ENCODE peak calls at places on chromosomes 13 and 19, in five cellular contexts. One of them, this sample, is unnamed.
A peak's percentile ranks its signal among the peaks of the same experiment; 100 is the strongest.

GRCh38 chr13:57437587-57437986 is 194.0 kb upstream of the PCDH17 start:
- DNase-seq in AG04450: no peak
- DNase-seq in IMR-90: no peak
- DNase-seq in tibial nerve: no peak
- DNase-seq in suprapubic skin: no peak
- DNase-seq in this sample: no peak

GRCh38 chr13:76723551-76724232 is 162.5 kb downstream of the KCTD12 start:
- DNase-seq in AG04450: peak; percentile 54
- DNase-seq in IMR-90: peak; percentile 89
- DNase-seq in tibial nerve: no peak
- DNase-seq in suprapubic skin: no peak
- DNase-seq in this sample: peak; percentile 92

GRCh38 chr19:54464044-54464623 is 556 bp upstream of the LENG9 start:
- DNase-seq in AG04450: no peak
- DNase-seq in IMR-90: peak; percentile 49
- DNase-seq in tibial nerve: peak; percentile 67
- DNase-seq in suprapubic skin: peak; percentile 96
- DNase-seq in this sample: peak; percentile 91

GRCh38 chr19:36719687-36720556 is 32.5 kb downstream of the ZNF567 start:
- DNase-seq in AG04450: no peak
- DNase-seq in IMR-90: no peak
- DNase-seq in tibial nerve: no peak
- DNase-seq in suprapubic skin: no peak
- DNase-seq in this sample: no peak

GRCh38 chr13:84366484-84366883 is 484.2 kb upstream of the SLITRK1 start:
- DNase-seq in AG04450: no peak
- DNase-seq in IMR-90: peak; percentile 7
- DNase-seq in tibial nerve: no peak
- DNase-seq in suprapubic skin: no peak
- DNase-seq in this sample: no peak

GRCh38 chr13:26623125-26623524 is 65.6 kb downstream of the WASF3 start:
- DNase-seq in AG04450: no peak
- DNase-seq in IMR-90: no peak
- DNase-seq in tibial nerve: no peak
- DNase-seq in suprapubic skin: no peak
- DNase-seq in this sample: no peak

GRCh38 chr13:73138276-73138950 is 79.6 kb downstream of the KLF5 start:
- DNase-seq in AG04450: peak; percentile 54
- DNase-seq in IMR-90: peak; percentile 76
- DNase-seq in tibial nerve: peak; percentile 16
- DNase-seq in suprapubic skin: no peak
- DNase-seq in this sample: peak; percentile 45

GRCh38 chr13:27605099-27605498 is 15.2 kb downstream of the LNX2 start:
- DNase-seq in AG04450: no peak
- DNase-seq in IMR-90: no peak
- DNase-seq in tibial nerve: no peak
- DNase-seq in suprapubic skin: no peak
- DNase-seq in this sample: no peak

GRCh38 chr13:97600438-97601080 is 166.6 kb downstream of the RAP2A start:
- DNase-seq in AG04450: peak; percentile 36
- DNase-seq in IMR-90: peak; percentile 80
- DNase-seq in tibial nerve: no peak
- DNase-seq in suprapubic skin: no peak
- DNase-seq in this sample: peak; percentile 72

GRCh38 chr19:41546386-41546789 is 29.6 kb upstream of the CEACAM21 start:
- DNase-seq in AG04450: no peak
- DNase-seq in IMR-90: no peak
- DNase-seq in tibial nerve: no peak
- DNase-seq in suprapubic skin: no peak
- DNase-seq in this sample: no peak

GRCh38 chr19:51654783-51655182 is 8.2 kb upstream of the SIGLEC14 start:
- DNase-seq in AG04450: no peak
- DNase-seq in IMR-90: no peak
- DNase-seq in tibial nerve: no peak
- DNase-seq in suprapubic skin: no peak
- DNase-seq in this sample: no peak

GRCh38 chr13:79451500-79451962 is 29.4 kb upstream of the NDFIP2 start:
- DNase-seq in AG04450: peak; percentile 43
- DNase-seq in IMR-90: peak; percentile 92
- DNase-seq in tibial nerve: no peak
- DNase-seq in suprapubic skin: no peak
- DNase-seq in this sample: peak; percentile 96

GRCh38 chr19:39498262-39499081 is at the start of gene DLL3:
- DNase-seq in AG04450: no peak
- DNase-seq in IMR-90: peak; percentile 7
- DNase-seq in tibial nerve: no peak
- DNase-seq in suprapubic skin: no peak
- DNase-seq in this sample: peak; percentile 7

GRCh38 chr13:49140910-49141611 is 79.1 kb upstream of the MLNR start:
- DNase-seq in AG04450: no peak
- DNase-seq in IMR-90: no peak
- DNase-seq in tibial nerve: no peak
- DNase-seq in suprapubic skin: no peak
- DNase-seq in this sample: no peak

DNA sequence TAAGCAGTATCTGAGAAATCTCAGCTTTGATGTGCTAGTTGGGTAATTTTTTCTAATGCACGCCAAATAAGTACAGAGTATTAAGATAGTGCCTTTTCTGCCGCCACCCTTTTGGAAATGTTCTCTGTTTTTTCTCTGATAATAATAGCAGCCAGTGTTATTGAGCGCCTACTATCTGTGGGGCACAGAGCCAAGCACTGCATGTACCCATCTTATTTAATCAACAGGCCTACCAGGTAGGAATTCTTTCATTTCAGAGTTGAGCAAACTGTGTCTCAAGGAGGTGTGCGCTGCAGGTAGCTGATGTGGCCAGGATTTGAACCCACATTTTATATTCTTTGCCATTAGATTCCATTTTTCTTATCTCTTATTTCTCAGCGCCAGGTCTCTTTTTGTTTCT is 1.4 kb downstream of the EPN1 start:
- DNase-seq in AG04450: no peak
- DNase-seq in IMR-90: peak; percentile 13
- DNase-seq in tibial nerve: no peak
- DNase-seq in suprapubic skin: no peak
- DNase-seq in this sample: no peak
- H3K4me3 ChIP-seq in AG04450: peak overlapping the region; percentile 86
- H3K4me3 ChIP-seq in IMR-90: peak overlapping the region; percentile 4
- H3K4me3 ChIP-seq in tibial nerve: no peak overlapping the region
- H3K4me3 ChIP-seq in suprapubic skin: peak overlapping the region; percentile 91
- H3K4me3 ChIP-seq in this sample: peak overlapping the region; percentile 85

GRCh38 chr13:110715395-110716234 is 2.1 kb downstream of the ING1 start:
- DNase-seq in AG04450: peak; percentile 99
- DNase-seq in IMR-90: peak; percentile 100
- DNase-seq in tibial nerve: peak; percentile 96
- DNase-seq in suprapubic skin: peak; percentile 99
- DNase-seq in this sample: peak; percentile 100
- TF ChIP-seq CTCF in AG04450: peak; percentile 35
- TF ChIP-seq CTCF in IMR-90: no peak
- TF ChIP-seq CTCF in tibial nerve: peak; percentile 28
- TF ChIP-seq CTCF in suprapubic skin: no peak
- TF ChIP-seq CTCF in this sample: peak; percentile 4

GRCh38 chr13:44159633-44160279 is 213.9 kb upstream of the SERP2 start:
- DNase-seq in AG04450: no peak
- DNase-seq in IMR-90: no peak
- DNase-seq in tibial nerve: no peak
- DNase-seq in suprapubic skin: no peak
- DNase-seq in this sample: no peak
- H3K27ac ChIP-seq in AG04450: no peak overlapping the region
- H3K27ac ChIP-seq in IMR-90: no peak overlapping the region
- H3K27ac ChIP-seq in tibial nerve: peak overlapping the region; percentile 73
- H3K27ac ChIP-seq in suprapubic skin: peak overlapping the region; percentile 19
- H3K27ac ChIP-seq in this sample: no peak overlapping the region

GRCh38 chr19:47239610-47240296 is 8.8 kb upstream of the BBC3 start:
- DNase-seq in AG04450: no peak
- DNase-seq in IMR-90: peak; percentile 47
- DNase-seq in tibial nerve: no peak
- DNase-seq in suprapubic skin: no peak
- DNase-seq in this sample: no peak

GRCh38 chr19:47240996-47241918 is 10.3 kb upstream of the BBC3 start:
- DNase-seq in AG04450: no peak
- DNase-seq in IMR-90: peak; percentile 79
- DNase-seq in tibial nerve: no peak
- DNase-seq in suprapubic skin: peak; percentile 85
- DNase-seq in this sample: peak; percentile 68

GRCh38 chr19:47240561-47240960 is 9.6 kb upstream of the BBC3 start:
- DNase-seq in AG04450: no peak
- DNase-seq in IMR-90: no peak
- DNase-seq in tibial nerve: no peak
- DNase-seq in suprapubic skin: no peak
- DNase-seq in this sample: no peak

GRCh38 chr19:47241919-47242644 is 11.1 kb upstream of the BBC3 start:
- DNase-seq in AG04450: no peak
- DNase-seq in IMR-90: no peak
- DNase-seq in tibial nerve: no peak
- DNase-seq in suprapubic skin: no peak
- DNase-seq in this sample: no peak

DNA sequence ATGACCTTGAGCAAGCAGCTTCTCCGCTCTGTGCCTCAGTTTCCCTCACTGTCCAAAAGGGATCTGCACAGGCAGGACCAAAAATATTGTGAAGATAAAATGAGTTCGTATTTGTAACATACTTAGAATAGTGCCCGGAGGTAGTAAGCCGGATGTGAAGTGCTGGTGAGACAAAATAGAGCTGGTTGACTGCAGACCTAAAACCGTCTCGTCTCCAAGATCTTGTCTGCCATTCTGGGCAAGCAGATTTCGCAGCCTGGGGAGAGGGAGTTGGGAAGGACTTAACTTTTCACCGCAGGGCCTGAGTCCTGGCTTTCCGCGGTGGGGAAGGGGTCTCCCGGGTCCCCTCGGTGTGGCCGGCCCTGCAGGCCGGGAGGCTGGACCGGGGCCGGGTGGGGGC is 8.2 kb upstream of the BBC3 start:
- DNase-seq in AG04450: no peak
- DNase-seq in IMR-90: no peak
- DNase-seq in tibial nerve: no peak
- DNase-seq in suprapubic skin: no peak
- DNase-seq in this sample: no peak
- H3K4me3 ChIP-seq in AG04450: peak overlapping the region; percentile 53
- H3K4me3 ChIP-seq in IMR-90: peak overlapping the region; percentile 37
- H3K4me3 ChIP-seq in tibial nerve: peak overlapping the region; percentile 20
- H3K4me3 ChIP-seq in suprapubic skin: peak overlapping the region; percentile 41
- H3K4me3 ChIP-seq in this sample: peak overlapping the region; percentile 33

GRCh38 chr19:44613295-44614168 is at the start of gene IGSF23:
- DNase-seq in AG04450: no peak
- DNase-seq in IMR-90: no peak
- DNase-seq in tibial nerve: no peak
- DNase-seq in suprapubic skin: no peak
- DNase-seq in this sample: no peak

GRCh38 chr19:44617481-44617880 is 4.1 kb downstream of the IGSF23 start:
- DNase-seq in AG04450: no peak
- DNase-seq in IMR-90: no peak
- DNase-seq in tibial nerve: no peak
- DNase-seq in suprapubic skin: no peak
- DNase-seq in this sample: no peak

GRCh38 chr19:44615529-44616247 is 2.3 kb downstream of the IGSF23 start:
- DNase-seq in AG04450: no peak
- DNase-seq in IMR-90: no peak
- DNase-seq in tibial nerve: no peak
- DNase-seq in suprapubic skin: no peak
- DNase-seq in this sample: no peak

GRCh38 chr19:44611812-44612295 is 1.5 kb upstream of the IGSF23 start:
- DNase-seq in AG04450: no peak
- DNase-seq in IMR-90: no peak
- DNase-seq in tibial nerve: no peak
- DNase-seq in suprapubic skin: no peak
- DNase-seq in this sample: no peak

DNA sequence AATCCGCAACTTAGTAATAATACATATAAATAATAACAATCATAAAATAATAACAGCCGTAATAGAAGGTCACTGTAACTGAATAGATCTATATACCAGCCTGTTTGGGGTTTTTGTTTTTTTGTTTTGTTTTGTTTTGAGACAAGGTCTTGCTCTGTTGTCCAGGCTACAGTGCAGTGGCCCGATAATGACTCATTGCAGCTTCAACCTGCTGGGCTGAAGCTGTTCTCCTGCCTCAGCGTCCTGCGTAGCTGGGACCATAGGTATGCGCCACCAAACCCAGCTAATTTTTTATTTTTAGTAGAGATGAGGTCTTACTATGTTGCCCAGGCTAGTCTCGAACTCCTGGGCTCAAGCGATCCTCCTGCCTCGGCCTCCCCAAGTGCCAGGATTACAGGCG is 950 bp downstream of the IGSF23 start:
- DNase-seq in AG04450: no peak
- DNase-seq in IMR-90: no peak
- DNase-seq in tibial nerve: no peak
- DNase-seq in suprapubic skin: no peak
- DNase-seq in this sample: no peak
- TF ChIP-seq CTCF in AG04450: no peak
- TF ChIP-seq CTCF in IMR-90: no peak
- TF ChIP-seq CTCF in tibial nerve: no peak
- TF ChIP-seq CTCF in suprapubic skin: no peak
- TF ChIP-seq CTCF in this sample: no peak

DNA sequence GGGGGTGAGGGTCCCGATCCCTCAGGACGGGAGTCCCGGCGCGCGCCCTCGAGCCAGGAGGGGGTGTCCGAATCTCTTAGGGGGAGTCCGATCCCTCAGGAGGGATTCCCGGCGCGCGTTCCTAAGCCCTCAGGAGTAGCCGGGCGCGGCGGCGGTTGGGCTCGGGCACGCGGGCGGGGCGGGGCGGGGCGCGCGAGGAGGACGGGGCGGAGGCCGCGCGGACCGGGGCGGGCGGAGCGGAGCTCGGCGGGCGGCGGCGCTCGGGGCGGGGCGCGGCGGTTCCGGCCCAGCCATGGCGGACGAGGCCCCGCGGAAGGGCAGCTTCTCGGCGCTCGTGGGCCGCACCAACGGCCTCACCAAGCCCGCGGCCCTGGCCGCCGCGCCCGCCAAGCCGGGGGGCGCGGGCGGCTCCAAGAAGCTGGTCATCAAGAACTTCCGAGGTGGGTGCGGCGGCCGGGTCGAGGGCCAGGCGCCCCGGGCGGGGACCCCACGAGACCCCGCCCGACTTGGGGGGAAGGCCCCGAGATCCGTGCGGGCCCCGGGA is at the start of gene CUL4A:
- DNase-seq in AG04450: no peak
- DNase-seq in IMR-90: peak; percentile 60
- DNase-seq in tibial nerve: peak; percentile 64
- DNase-seq in suprapubic skin: peak; percentile 87
- DNase-seq in this sample: peak; percentile 48
- H3K27ac ChIP-seq in AG04450: peak within 1 kb of the TSS; percentile 95
- H3K27ac ChIP-seq in IMR-90: peak within 1 kb of the TSS; percentile 99
- H3K27ac ChIP-seq in tibial nerve: peak within 1 kb of the TSS; percentile 100
- H3K27ac ChIP-seq in suprapubic skin: peak within 1 kb of the TSS; percentile 99
- H3K27ac ChIP-seq in this sample: peak within 1 kb of the TSS; percentile 99

This sample was measured in brain microvascular endothelial cell.